ENCODE peak calls at places on chromosomes 2 and 18, in five cellular contexts. Y, J, Q, L and O are unnamed samples. For H3K36me3, the result is how much of the 10 kb centered on the place peaks cover.

GRCh38 chr2:18045230-18045629 is 166.8 kb downstream of the KCNS3 start:
- DNase-seq in Y (no peak), Q (no peak), J (no peak), L (no peak), O (peak)

GRCh38 chr18:59916746-59917145 is 16.9 kb downstream of the PMAIP1 start:
- DNase-seq in Q (no peak), J (no peak), Y (no peak), L (no peak), O (no peak)

GRCh38 chr2:39409697-39410389 is 27.2 kb downstream of the MAP4K3 start:
- DNase-seq in J (no peak), L (no peak), Y (no peak), Q (no peak), O (no peak)

GRCh38 chr18:22558945-22559385 is 141.2 kb upstream of the CTAGE1 start:
- DNase-seq in Y (no peak), L (peak), J (peak), Q (no peak), O (no peak)

GRCh38 chr2:30771200-30771599 is 36.0 kb downstream of the CAPN13 start:
- DNase-seq in Y (no peak), Q (no peak), L (peak), J (no peak), O (peak)

GRCh38 chr2:160197587-160197986 is 2.5 kb downstream of the ITGB6 start:
- DNase-seq in J (no peak), L (no peak), Q (no peak), Y (no peak), O (no peak)

GRCh38 chr2:133579295-133579694 is 11.0 kb upstream of the NCKAP5 start:
- DNase-seq in L (peak), Q (no peak), Y (no peak), J (no peak), O (no peak)

GRCh38 chr18:77059294-77059916 is 73.2 kb downstream of the MBP start:
- DNase-seq in Q (no peak), J (no peak), Y (no peak), L (no peak), O (no peak)

GRCh38 chr2:118993392-118993752 is 51.4 kb downstream of the MARCO start:
- DNase-seq in L (peak), J (no peak), Y (no peak), Q (no peak), O (no peak)

GRCh38 chr2:216777637-216778273 is 82.1 kb downstream of the TNP1 start:
- DNase-seq in L (no peak), Y (no peak), Q (no peak), J (no peak), O (no peak)

GRCh38 chr2:71811157-71811556 is 336.5 kb downstream of the CYP26B1 start:
- DNase-seq in J (no peak), Q (no peak), Y (no peak), L (no peak), O (no peak)

GRCh38 chr2:71500426-71501079 is 47.2 kb downstream of the DYSF start:
- DNase-seq in J (peak), Y (no peak), L (no peak), Q (no peak), O (no peak)

GRCh38 chr18:43161528-43161927 is 46.0 kb upstream of the RIT2 start:
- DNase-seq in J (no peak), Q (no peak), L (no peak), Y (no peak), O (no peak)

GRCh38 chr2:14039134-14039533 is 593.4 kb upstream of the LRATD1 start:
- DNase-seq in L (no peak), Y (no peak), Q (no peak), J (no peak), O (no peak)

GRCh38 chr2:151614159-151614558 is 120.1 kb downstream of the NEB start:
- DNase-seq in Y (no peak), Q (no peak), L (no peak), J (no peak), O (no peak)

GRCh38 chr2:23683001-23683400 is 243.9 kb downstream of the ATAD2B start:
- DNase-seq in Q (no peak), L (no peak), Y (no peak), J (no peak), O (no peak)

GRCh38 chr2:42092084-42092996 is 44.5 kb downstream of the PKDCC start:
- DNase-seq in L (peak), J (no peak), Y (peak), Q (no peak), O (no peak)

GRCh38 chr2:214169736-214170135 is 241.1 kb upstream of the VWC2L start:
- DNase-seq in Y (no peak), L (no peak), J (no peak), Q (no peak), O (no peak)

GRCh38 chr2:184860744-184861143 is 262.4 kb downstream of the ZNF804A start:
- DNase-seq in L (no peak), Y (no peak), Q (no peak), J (peak), O (no peak)

GRCh38 chr2:27072950-27073349 is 1.5 kb upstream of the OST4 start:
- DNase-seq in J (no peak), L (no peak), Q (no peak), Y (no peak), O (no peak)

GRCh38 chr2:158923180-158923594 is 45.3 kb upstream of the TANC1 start:
- DNase-seq in Y (no peak), J (no peak), L (no peak), Q (no peak), O (no peak)

GRCh38 chr2:182378759-182379158 is 48.1 kb downstream of the PDE1A start:
- DNase-seq in Y (no peak), Q (no peak), J (no peak), L (no peak), O (no peak)

GRCh38 chr2:3585239-3586109 is 9.4 kb upstream of the COLEC11 start:
- DNase-seq in L (peak), J (peak), Q (peak), Y (no peak), O (no peak)

GRCh38 chr2:3587432-3587831 is 7.5 kb upstream of the COLEC11 start:
- DNase-seq in L (no peak), J (no peak), Q (no peak), Y (no peak), O (no peak)

GRCh38 chr2:3587021-3587420 is 7.9 kb upstream of the COLEC11 start:
- DNase-seq in Q (no peak), J (no peak), L (no peak), Y (no peak), O (no peak)

GRCh38 chr2:3584608-3585007 is 9.5 kb downstream of the RPS7 start:
- DNase-seq in Y (no peak), L (no peak), Q (no peak), J (no peak), O (no peak)

GRCh38 chr2:3586220-3586619 is 8.7 kb upstream of the COLEC11 start:
- DNase-seq in L (no peak), Q (no peak), Y (no peak), J (no peak), O (no peak)
- H3K36me3 ChIP-seq in L (under half), Q (under half), Y (under half), J (under half), O (under half)

DNA sequence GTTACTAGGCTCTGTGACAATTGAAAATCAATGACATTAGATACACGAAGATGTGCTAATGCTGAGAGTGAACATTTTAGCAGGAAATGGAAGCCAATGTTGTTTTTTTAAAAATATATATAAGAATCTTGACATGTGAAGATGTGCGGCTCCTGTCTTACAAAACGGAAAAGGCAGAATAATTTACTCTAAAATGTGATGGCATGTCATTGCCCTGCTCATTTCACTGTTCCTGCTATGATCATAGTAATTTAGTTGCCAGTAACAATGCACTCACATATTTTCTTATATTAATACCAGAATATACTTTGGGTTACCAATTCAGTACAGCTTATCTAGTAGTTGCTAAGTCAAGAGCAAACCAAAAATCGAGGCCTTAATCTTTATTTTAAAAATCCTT is 10.3 kb downstream of the EPHA4 start:
- DNase-seq in L (no peak), J (no peak), Y (no peak), Q (no peak), O (no peak)
- TF ChIP-seq EP300 in L (no peak), J (no peak), Y (no peak), Q (no peak), O (no peak)

GRCh38 chr2:197059498-197059897 is 133.0 kb upstream of the PGAP1 start:
- DNase-seq in Y (no peak), J (no peak), Q (no peak), L (no peak), O (no peak)
- H3K36me3 ChIP-seq in Y (under half), J (under half), Q (under half), L (under half), O (under half)

GRCh38 chr2:73300926-73301325 is 7.6 kb upstream of the EGR4 start:
- DNase-seq in Y (no peak), J (no peak), L (no peak), Q (no peak), O (no peak)

GRCh38 chr2:73297151-73297559 is 3.8 kb upstream of the EGR4 start:
- DNase-seq in J (no peak), L (no peak), Y (no peak), Q (no peak), O (no peak)

GRCh38 chr2:73294239-73294638 is 891 bp upstream of the EGR4 start:
- DNase-seq in J (no peak), Y (no peak), Q (no peak), L (no peak), O (no peak)

GRCh38 chr2:73295751-73296400 is 2.5 kb upstream of the EGR4 start:
- DNase-seq in Y (no peak), Q (no peak), L (no peak), J (no peak), O (no peak)

DNA sequence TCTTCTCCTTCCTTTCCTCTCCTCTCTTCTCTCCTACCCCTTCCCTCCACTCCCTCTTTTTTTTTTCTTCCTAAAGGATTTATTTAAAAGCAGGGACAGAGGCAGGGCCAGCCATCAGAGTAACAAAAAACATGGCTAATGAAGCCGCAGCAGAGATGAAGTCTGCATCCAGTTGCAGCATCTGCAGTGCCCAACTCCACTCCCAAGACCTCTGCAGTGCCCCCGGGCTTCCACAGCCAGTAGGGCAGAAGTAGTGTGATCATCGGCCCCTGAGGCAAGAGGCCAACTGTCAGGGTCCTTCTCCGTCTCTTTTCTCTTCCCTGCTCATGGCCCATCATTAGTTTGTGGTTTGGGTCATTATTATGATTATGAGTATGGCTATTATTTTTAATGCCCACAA is 4.2 kb upstream of the EGR4 start:
- DNase-seq in L (no peak), Q (no peak), Y (no peak), J (no peak), O (no peak)
- TF ChIP-seq EP300 in L (no peak), Q (no peak), Y (no peak), J (no peak), O (no peak)

DNA sequence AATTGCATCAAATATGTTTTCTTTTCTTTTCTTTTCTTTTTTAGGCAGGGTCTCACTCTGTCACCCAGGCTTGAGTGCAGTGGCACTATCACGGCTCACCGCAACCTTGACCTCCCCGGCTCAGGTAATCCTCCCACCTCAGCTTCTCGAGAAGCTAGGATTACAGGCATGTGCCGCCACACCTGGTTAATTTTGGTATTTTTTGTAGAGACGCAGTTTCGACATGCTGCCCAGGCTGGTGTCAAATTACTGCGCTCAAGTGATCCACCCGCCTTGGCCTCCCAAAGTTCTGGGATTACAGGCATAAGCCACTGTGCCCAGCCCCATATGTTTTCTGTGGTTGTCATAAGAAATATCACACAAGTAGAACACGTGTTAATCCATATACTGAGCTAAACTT is 14.7 kb downstream of the ENOSF1 start:
- DNase-seq in J (no peak), Y (no peak), Q (no peak), L (peak), O (no peak)
- H3K36me3 ChIP-seq in J (under half), Y (under half), Q (under half), L (under half), O (under half)

DNA sequence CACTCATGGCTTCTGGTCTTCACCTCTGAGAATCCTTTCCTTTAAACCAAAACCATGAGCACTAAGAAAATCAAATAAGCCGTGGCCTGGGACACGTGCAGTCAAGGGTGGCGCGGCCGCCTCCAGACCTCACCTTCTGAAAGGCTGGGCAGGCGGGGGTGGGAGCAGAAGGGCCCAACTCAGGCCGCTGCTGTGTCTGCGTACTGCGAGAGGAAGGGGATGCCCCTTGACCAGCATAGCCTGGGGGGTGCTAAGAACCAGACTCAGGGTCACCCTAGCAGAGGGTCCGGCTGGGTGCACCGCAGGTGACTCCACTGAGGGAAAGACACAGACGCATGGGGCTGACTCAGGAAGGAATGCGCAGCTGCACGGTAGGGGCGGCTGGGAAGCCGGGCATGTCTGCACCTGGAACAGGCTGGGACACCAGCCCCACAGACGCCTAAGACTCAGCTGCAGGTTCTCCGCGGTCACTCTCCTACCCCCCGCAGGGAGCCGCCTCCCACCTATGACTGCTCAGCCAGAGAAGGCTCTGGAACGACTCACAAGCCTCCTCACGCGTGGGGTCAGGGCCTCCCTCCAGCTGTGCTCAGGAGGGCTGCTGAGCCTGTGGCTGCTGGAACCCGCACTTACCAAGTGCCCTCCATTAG is 432.4 kb upstream of the MYT1L start:
- DNase-seq in L (no peak), Y (no peak), Q (no peak), J (no peak), O (no peak)
- TF ChIP-seq EP300 in L (no peak), Y (no peak), Q (no peak), J (no peak), O (no peak)

DNA sequence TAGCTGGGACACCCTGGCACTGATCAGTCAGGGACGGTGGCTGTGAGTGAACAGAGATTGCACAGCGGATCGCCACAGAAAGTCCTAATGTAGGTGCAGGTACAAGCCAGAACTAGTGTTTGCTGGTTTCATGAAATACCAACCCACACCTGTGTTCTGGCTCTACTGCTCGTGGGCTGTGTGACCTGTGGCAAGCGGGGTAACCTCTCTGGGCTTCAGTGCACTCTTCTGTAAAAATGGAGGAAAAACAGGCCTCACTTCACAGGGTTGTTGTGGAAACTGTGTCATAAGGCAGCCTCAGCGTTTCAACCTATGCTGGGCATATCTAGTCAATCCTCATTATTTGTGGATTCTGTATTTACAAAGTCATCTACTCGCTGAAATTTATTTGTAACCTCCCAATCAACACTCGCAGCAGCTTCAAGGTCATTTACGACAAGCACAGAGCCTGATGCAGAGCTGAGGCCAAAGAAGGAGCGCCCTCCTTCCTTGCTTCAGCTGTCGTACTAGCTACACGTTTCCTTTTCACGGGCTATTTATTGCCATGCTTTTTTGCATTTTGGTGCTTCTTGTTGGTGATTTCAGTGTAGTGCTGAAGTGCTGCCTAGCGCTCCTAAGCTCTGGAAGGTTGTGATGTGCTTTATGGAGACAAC is 30.0 kb downstream of the GPR45 start:
- DNase-seq in Y (no peak), Q (no peak), L (no peak), J (no peak), O (no peak)
- H3K36me3 ChIP-seq in Y (half or more), Q (half or more), L (half or more), J (under half), O (half or more)